ENCODE peak calls at places on chromosomes 11 and 22, in five cellular contexts. One of them, this sample, is unnamed.

GRCh38 chr11:68117896-68118470 is 3.2 kb downstream of the CHKA start:
- DNase-seq in tibial artery: no peak
- DNase-seq in fibroblast of pulmonary artery: no peak
- DNase-seq in heart right ventricle: no peak
- DNase-seq in choroid plexus epithelial cell: peak
- DNase-seq in this sample: no peak

GRCh38 chr11:113874920-113875413 is 405 bp downstream of the USP28 start:
- DNase-seq in tibial artery: peak
- DNase-seq in fibroblast of pulmonary artery: peak
- DNase-seq in heart right ventricle: no peak
- DNase-seq in choroid plexus epithelial cell: peak
- DNase-seq in this sample: no peak

GRCh38 chr11:122306776-122307479 is 190.9 kb upstream of the BLID start:
- DNase-seq in tibial artery: no peak
- DNase-seq in fibroblast of pulmonary artery: no peak
- DNase-seq in heart right ventricle: no peak
- DNase-seq in choroid plexus epithelial cell: no peak
- DNase-seq in this sample: no peak

GRCh38 chr11:8209208-8209807 is 40.5 kb upstream of the RIC3 start:
- DNase-seq in tibial artery: peak
- DNase-seq in fibroblast of pulmonary artery: no peak
- DNase-seq in heart right ventricle: no peak
- DNase-seq in choroid plexus epithelial cell: no peak
- DNase-seq in this sample: no peak

GRCh38 chr11:68030318-68031135 is at the start of gene NDUFS8:
- DNase-seq in tibial artery: peak
- DNase-seq in fibroblast of pulmonary artery: peak
- DNase-seq in heart right ventricle: peak
- DNase-seq in choroid plexus epithelial cell: peak
- DNase-seq in this sample: peak

GRCh38 chr11:133999355-133999754 is 42.6 kb upstream of the IGSF9B start:
- DNase-seq in tibial artery: no peak
- DNase-seq in fibroblast of pulmonary artery: no peak
- DNase-seq in heart right ventricle: no peak
- DNase-seq in choroid plexus epithelial cell: no peak
- DNase-seq in this sample: no peak

GRCh38 chr11:123654566-123655081 is at the start of gene SCN3B:
- DNase-seq in tibial artery: peak
- DNase-seq in fibroblast of pulmonary artery: peak
- DNase-seq in heart right ventricle: peak
- DNase-seq in choroid plexus epithelial cell: peak
- DNase-seq in this sample: peak

GRCh38 chr11:24509114-24509513 is 12.3 kb downstream of the LUZP2 start:
- DNase-seq in tibial artery: no peak
- DNase-seq in fibroblast of pulmonary artery: peak
- DNase-seq in heart right ventricle: no peak
- DNase-seq in choroid plexus epithelial cell: peak
- DNase-seq in this sample: no peak

GRCh38 chr22:44888491-44888941 is 121.3 kb downstream of the PHF21B start:
- DNase-seq in tibial artery: no peak
- DNase-seq in fibroblast of pulmonary artery: no peak
- DNase-seq in heart right ventricle: no peak
- DNase-seq in choroid plexus epithelial cell: no peak
- DNase-seq in this sample: no peak

GRCh38 chr11:70048279-70049024 is 29.7 kb upstream of the ANO1 start:
- DNase-seq in tibial artery: no peak
- DNase-seq in fibroblast of pulmonary artery: no peak
- DNase-seq in heart right ventricle: no peak
- DNase-seq in choroid plexus epithelial cell: peak
- DNase-seq in this sample: no peak

GRCh38 chr11:1916132-1916985 is 3.1 kb upstream of the TNNT3 start:
- DNase-seq in tibial artery: no peak
- DNase-seq in fibroblast of pulmonary artery: no peak
- DNase-seq in heart right ventricle: no peak
- DNase-seq in choroid plexus epithelial cell: no peak
- DNase-seq in this sample: no peak

GRCh38 chr22:36010913-36011312 is 17.7 kb downstream of the RBFOX2 start:
- DNase-seq in tibial artery: no peak
- DNase-seq in fibroblast of pulmonary artery: peak
- DNase-seq in heart right ventricle: no peak
- DNase-seq in choroid plexus epithelial cell: peak
- DNase-seq in this sample: no peak

DNA sequence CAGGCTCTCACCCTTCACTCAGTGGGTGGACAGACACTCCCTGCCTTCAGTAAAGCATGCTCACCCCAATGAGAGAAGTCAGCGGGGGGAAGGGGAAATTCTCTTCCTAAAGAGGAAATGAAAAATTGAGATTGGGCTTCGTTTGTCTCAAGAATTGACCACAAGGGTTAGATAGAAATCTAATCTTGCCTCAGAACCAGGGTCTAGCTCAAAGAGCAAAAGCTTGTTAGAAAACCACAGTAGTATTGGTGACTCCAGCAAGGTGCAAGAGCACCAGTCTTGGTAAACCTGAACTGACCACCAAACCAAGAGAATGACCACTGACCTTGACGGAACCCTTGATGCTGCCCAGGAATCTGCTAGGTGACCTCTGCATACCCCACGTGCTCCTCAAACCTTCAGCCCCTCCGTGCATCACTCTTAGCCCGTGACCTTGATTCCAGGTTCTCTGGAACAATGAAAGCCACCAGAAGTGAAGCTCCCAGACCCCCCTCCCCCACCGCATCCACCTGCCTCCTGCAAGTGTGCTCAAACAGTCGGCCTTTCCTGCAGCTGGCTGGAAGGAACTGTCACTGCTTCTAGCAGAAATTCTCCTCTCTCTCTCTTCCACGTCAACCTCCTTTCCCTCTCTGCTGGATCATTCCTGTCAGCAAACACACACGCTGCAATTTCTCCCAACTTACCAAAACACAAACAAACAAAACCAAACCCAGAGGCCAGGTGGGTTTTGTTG is 3.1 kb upstream of the TMA7B start:
- DNase-seq in tibial artery: no peak
- DNase-seq in fibroblast of pulmonary artery: no peak
- DNase-seq in heart right ventricle: no peak
- DNase-seq in choroid plexus epithelial cell: no peak
- DNase-seq in this sample: no peak
- TF ChIP-seq CTCF in tibial artery: no peak
- TF ChIP-seq CTCF in fibroblast of pulmonary artery: no peak
- TF ChIP-seq CTCF in heart right ventricle: no peak
- TF ChIP-seq CTCF in choroid plexus epithelial cell: no peak
- TF ChIP-seq CTCF in this sample: no peak

GRCh38 chr11:111403021-111403725 is 24.1 kb upstream of the POU2AF1 start:
- DNase-seq in tibial artery: no peak
- DNase-seq in fibroblast of pulmonary artery: no peak
- DNase-seq in heart right ventricle: no peak
- DNase-seq in choroid plexus epithelial cell: no peak
- DNase-seq in this sample: no peak

GRCh38 chr11:111402411-111402810 is 23.3 kb upstream of the POU2AF1 start:
- DNase-seq in tibial artery: no peak
- DNase-seq in fibroblast of pulmonary artery: no peak
- DNase-seq in heart right ventricle: no peak
- DNase-seq in choroid plexus epithelial cell: no peak
- DNase-seq in this sample: no peak

GRCh38 chr11:111395749-111396148 is 16.7 kb upstream of the POU2AF1 start:
- DNase-seq in tibial artery: no peak
- DNase-seq in fibroblast of pulmonary artery: no peak
- DNase-seq in heart right ventricle: no peak
- DNase-seq in choroid plexus epithelial cell: no peak
- DNase-seq in this sample: no peak

GRCh38 chr11:111400595-111400994 is 21.5 kb upstream of the POU2AF1 start:
- DNase-seq in tibial artery: no peak
- DNase-seq in fibroblast of pulmonary artery: no peak
- DNase-seq in heart right ventricle: no peak
- DNase-seq in choroid plexus epithelial cell: no peak
- DNase-seq in this sample: no peak

DNA sequence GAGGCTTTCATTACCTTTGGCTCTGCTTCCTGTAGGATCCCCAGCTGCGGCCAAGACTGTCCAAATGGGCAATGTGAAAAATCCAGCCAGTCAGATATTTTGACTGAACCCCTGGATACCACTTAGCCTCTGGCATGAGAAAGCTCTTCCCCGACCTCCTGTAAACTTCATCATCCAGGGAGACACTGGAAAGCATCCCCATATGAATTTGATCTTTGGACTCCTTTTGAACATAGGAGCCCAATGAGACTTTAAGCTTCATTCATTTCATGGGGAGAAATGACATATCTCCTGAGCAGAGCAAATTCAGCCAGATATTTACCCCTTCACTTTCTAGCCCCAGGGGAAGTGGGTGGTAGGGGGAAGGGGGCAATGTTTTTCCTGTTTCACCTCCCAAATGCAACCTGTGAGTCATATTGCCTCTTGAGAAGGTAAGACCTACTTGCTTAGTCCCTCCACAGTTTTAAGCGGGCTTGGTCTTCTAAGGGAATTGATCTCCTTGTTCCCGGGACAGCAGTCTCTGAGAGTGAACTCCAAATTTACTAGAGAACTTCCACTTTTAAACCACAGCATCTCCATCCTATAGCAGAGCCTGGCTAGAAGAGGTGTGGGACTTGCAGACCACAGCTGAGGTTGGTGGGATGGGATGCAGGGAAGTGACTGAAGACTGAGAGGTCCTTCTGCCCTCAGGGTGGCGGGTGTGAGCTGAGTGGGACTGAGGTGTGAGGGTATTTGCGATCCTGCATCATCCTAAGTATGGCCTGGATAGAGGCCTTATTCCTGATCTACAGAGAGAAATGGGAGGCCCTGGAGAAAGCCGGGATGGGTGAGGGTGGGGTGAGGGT is 20.3 kb upstream of the POU2AF1 start:
- DNase-seq in tibial artery: no peak
- DNase-seq in fibroblast of pulmonary artery: no peak
- DNase-seq in heart right ventricle: no peak
- DNase-seq in choroid plexus epithelial cell: no peak
- DNase-seq in this sample: no peak
- TF ChIP-seq CTCF in tibial artery: no peak
- TF ChIP-seq CTCF in fibroblast of pulmonary artery: no peak
- TF ChIP-seq CTCF in heart right ventricle: no peak
- TF ChIP-seq CTCF in choroid plexus epithelial cell: no peak
- TF ChIP-seq CTCF in this sample: no peak

DNA sequence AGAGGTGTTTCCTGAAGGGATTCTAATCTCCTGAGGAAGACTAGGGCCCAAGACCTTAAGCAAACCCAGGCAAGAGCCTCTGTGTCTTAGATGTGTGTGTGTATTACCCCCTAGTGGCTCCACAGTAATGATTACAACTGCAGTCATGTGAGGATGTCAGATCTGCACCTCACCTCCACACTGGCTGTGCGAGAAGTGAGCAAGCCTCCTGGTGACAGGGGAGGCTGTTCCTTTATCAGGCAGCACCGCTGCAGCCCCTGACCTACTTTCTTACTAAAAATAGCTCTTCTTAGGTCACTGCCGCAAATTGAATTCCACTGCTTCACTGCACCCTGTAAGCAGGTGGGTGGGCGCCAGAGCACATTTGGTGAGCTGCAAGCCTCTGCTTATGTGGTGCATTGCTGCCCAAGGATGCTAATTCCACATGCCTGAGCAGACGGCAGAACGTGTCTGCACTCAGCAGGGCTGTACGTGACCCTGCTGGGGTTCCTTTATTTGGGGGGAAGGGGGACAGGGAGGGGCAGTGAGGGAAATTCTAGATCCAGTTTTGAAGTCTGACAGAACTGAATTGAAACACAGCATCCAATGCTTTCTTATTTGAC is 112.4 kb downstream of the KCNC1 start:
- DNase-seq in tibial artery: no peak
- DNase-seq in fibroblast of pulmonary artery: peak
- DNase-seq in heart right ventricle: peak
- DNase-seq in choroid plexus epithelial cell: peak
- DNase-seq in this sample: peak
- TF ChIP-seq CTCF in tibial artery: no peak
- TF ChIP-seq CTCF in fibroblast of pulmonary artery: peak
- TF ChIP-seq CTCF in heart right ventricle: peak
- TF ChIP-seq CTCF in choroid plexus epithelial cell: peak
- TF ChIP-seq CTCF in this sample: peak

GRCh38 chr11:60170566-60170965 is 12.3 kb downstream of the MS4A6A start:
- DNase-seq in tibial artery: no peak
- DNase-seq in fibroblast of pulmonary artery: no peak
- DNase-seq in heart right ventricle: no peak
- DNase-seq in choroid plexus epithelial cell: no peak
- DNase-seq in this sample: no peak

GRCh38 chr11:60172011-60172410 is 10.9 kb downstream of the MS4A6A start:
- DNase-seq in tibial artery: no peak
- DNase-seq in fibroblast of pulmonary artery: no peak
- DNase-seq in heart right ventricle: no peak
- DNase-seq in choroid plexus epithelial cell: no peak
- DNase-seq in this sample: no peak

GRCh38 chr11:60168306-60168705 is 14.6 kb downstream of the MS4A6A start:
- DNase-seq in tibial artery: no peak
- DNase-seq in fibroblast of pulmonary artery: no peak
- DNase-seq in heart right ventricle: no peak
- DNase-seq in choroid plexus epithelial cell: no peak
- DNase-seq in this sample: peak

GRCh38 chr11:60165946-60166345 is 16.9 kb downstream of the MS4A6A start:
- DNase-seq in tibial artery: no peak
- DNase-seq in fibroblast of pulmonary artery: no peak
- DNase-seq in heart right ventricle: no peak
- DNase-seq in choroid plexus epithelial cell: no peak
- DNase-seq in this sample: no peak

GRCh38 chr11:60169264-60169915 is 13.5 kb downstream of the MS4A6A start:
- DNase-seq in tibial artery: peak
- DNase-seq in fibroblast of pulmonary artery: peak
- DNase-seq in heart right ventricle: peak
- DNase-seq in choroid plexus epithelial cell: peak
- DNase-seq in this sample: no peak
- TF ChIP-seq CTCF in tibial artery: no peak
- TF ChIP-seq CTCF in fibroblast of pulmonary artery: peak
- TF ChIP-seq CTCF in heart right ventricle: peak
- TF ChIP-seq CTCF in choroid plexus epithelial cell: peak
- TF ChIP-seq CTCF in this sample: peak

DNA sequence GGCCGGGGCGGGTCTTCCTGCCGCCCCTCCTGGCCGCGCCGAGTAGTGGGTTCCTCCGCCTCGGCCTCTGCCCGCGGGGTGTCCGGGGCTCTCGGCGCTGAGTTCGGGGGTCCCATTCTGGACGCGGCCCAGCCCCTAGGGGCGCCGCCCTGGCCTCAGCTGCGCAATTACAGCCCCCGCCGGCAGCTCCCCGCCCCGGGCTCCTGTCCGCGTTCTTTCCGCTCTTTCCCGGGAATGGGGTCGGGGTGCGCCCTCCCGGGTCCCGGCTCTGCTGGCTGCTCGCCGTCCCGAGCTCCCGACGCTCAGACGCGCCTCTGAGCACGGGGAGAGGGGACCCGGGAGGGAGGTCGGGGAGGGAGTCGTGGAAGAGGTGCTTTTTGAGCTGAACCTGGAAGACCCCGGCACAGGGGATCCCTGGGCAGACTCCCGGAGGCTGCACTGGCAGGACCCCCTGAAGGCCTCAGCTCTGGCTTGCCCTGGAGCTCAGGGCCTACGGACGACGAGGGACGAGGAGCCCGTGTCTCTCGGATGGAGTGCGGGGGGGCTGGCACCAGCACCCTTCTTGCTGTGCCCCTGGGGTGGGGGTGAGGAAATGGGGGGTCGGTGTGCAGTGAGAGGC is 543 bp downstream of the TSPAN4 start:
- DNase-seq in tibial artery: no peak
- DNase-seq in fibroblast of pulmonary artery: no peak
- DNase-seq in heart right ventricle: no peak
- DNase-seq in choroid plexus epithelial cell: no peak
- DNase-seq in this sample: no peak
- TF ChIP-seq CTCF in tibial artery: no peak
- TF ChIP-seq CTCF in fibroblast of pulmonary artery: no peak
- TF ChIP-seq CTCF in heart right ventricle: no peak
- TF ChIP-seq CTCF in choroid plexus epithelial cell: no peak
- TF ChIP-seq CTCF in this sample: no peak

This sample was measured in psoas muscle.